ENCODE peak calls at places on chromosome X, in five cellular contexts. One of them, this sample, is unnamed.

GRCh38 chrX:142680038-142680437 is 345.7 kb upstream of the SPANXN4 start:
- DNase-seq in lower leg skin: no peak
- DNase-seq in activated B cell treated with CpG ODN at 0.5 μM for 24 hours: no peak
- DNase-seq in foreskin fibroblast: no peak
- DNase-seq in ovary: no peak
- DNase-seq in this sample: no peak

GRCh38 chrX:73768120-73768519 is 205.1 kb downstream of the CHIC1 start:
- DNase-seq in lower leg skin: no peak
- DNase-seq in activated B cell treated with CpG ODN at 0.5 μM for 24 hours: no peak
- DNase-seq in foreskin fibroblast: no peak
- DNase-seq in ovary: no peak
- DNase-seq in this sample: no peak

GRCh38 chrX:100658936-100659335 is 14.9 kb downstream of the SRPX2 start:
- DNase-seq in lower leg skin: no peak
- DNase-seq in activated B cell treated with CpG ODN at 0.5 μM for 24 hours: no peak
- DNase-seq in foreskin fibroblast: no peak
- DNase-seq in ovary: no peak
- DNase-seq in this sample: no peak

GRCh38 chrX:40877869-40878268 is 142.5 kb upstream of the MED14 start:
- DNase-seq in lower leg skin: no peak
- DNase-seq in activated B cell treated with CpG ODN at 0.5 μM for 24 hours: no peak
- DNase-seq in foreskin fibroblast: no peak
- DNase-seq in ovary: no peak
- DNase-seq in this sample: no peak

GRCh38 chrX:109622270-109622669 is 2.7 kb downstream of the KCNE5 start:
- DNase-seq in lower leg skin: no peak
- DNase-seq in activated B cell treated with CpG ODN at 0.5 μM for 24 hours: no peak
- DNase-seq in foreskin fibroblast: no peak
- DNase-seq in ovary: no peak
- DNase-seq in this sample: no peak

GRCh38 chrX:43973249-43973672 is at the start of gene NDP:
- DNase-seq in lower leg skin: no peak
- DNase-seq in activated B cell treated with CpG ODN at 0.5 μM for 24 hours: no peak
- DNase-seq in foreskin fibroblast: no peak
- DNase-seq in ovary: no peak
- DNase-seq in this sample: no peak

GRCh38 chrX:19789376-19789775 is 98.0 kb downstream of the SH3KBP1 start:
- DNase-seq in lower leg skin: no peak
- DNase-seq in activated B cell treated with CpG ODN at 0.5 μM for 24 hours: no peak
- DNase-seq in foreskin fibroblast: no peak
- DNase-seq in ovary: no peak
- DNase-seq in this sample: no peak

GRCh38 chrX:18617351-18617750 is 54.6 kb downstream of the RS1 start:
- DNase-seq in lower leg skin: no peak
- DNase-seq in activated B cell treated with CpG ODN at 0.5 μM for 24 hours: no peak
- DNase-seq in foreskin fibroblast: peak; percentile 42
- DNase-seq in ovary: no peak
- DNase-seq in this sample: no peak

GRCh38 chrX:19886888-19887531 is 390 bp downstream of the SH3KBP1 start:
- DNase-seq in lower leg skin: peak; percentile 87
- DNase-seq in activated B cell treated with CpG ODN at 0.5 μM for 24 hours: peak; percentile 39
- DNase-seq in foreskin fibroblast: no peak
- DNase-seq in ovary: peak; percentile 35
- DNase-seq in this sample: peak; percentile 68

GRCh38 chrX:111288841-111289240 is 18.6 kb upstream of the CAPN6 start:
- DNase-seq in lower leg skin: no peak
- DNase-seq in activated B cell treated with CpG ODN at 0.5 μM for 24 hours: no peak
- DNase-seq in foreskin fibroblast: no peak
- DNase-seq in ovary: no peak
- DNase-seq in this sample: no peak

GRCh38 chrX:23871905-23872546 is 35.7 kb downstream of the APOO start:
- DNase-seq in lower leg skin: no peak
- DNase-seq in activated B cell treated with CpG ODN at 0.5 μM for 24 hours: no peak
- DNase-seq in foreskin fibroblast: no peak
- DNase-seq in ovary: no peak
- DNase-seq in this sample: no peak

GRCh38 chrX:41720125-41720780 is 3.7 kb upstream of the GPR82 start:
- DNase-seq in lower leg skin: no peak
- DNase-seq in activated B cell treated with CpG ODN at 0.5 μM for 24 hours: peak; percentile 16
- DNase-seq in foreskin fibroblast: no peak
- DNase-seq in ovary: no peak
- DNase-seq in this sample: no peak

GRCh38 chrX:155954793-155955192 is 42.7 kb upstream of the IL9R start:
- DNase-seq in lower leg skin: no peak
- DNase-seq in activated B cell treated with CpG ODN at 0.5 μM for 24 hours: no peak
- DNase-seq in foreskin fibroblast: no peak
- DNase-seq in ovary: no peak
- DNase-seq in this sample: no peak

GRCh38 chrX:135977611-135978010 is 3.8 kb upstream of the MMGT1 start:
- DNase-seq in lower leg skin: no peak
- DNase-seq in activated B cell treated with CpG ODN at 0.5 μM for 24 hours: no peak
- DNase-seq in foreskin fibroblast: peak; percentile 28
- DNase-seq in ovary: no peak
- DNase-seq in this sample: no peak

GRCh38 chrX:139881130-139881529 is 51.7 kb downstream of the ATP11C start:
- DNase-seq in lower leg skin: no peak
- DNase-seq in activated B cell treated with CpG ODN at 0.5 μM for 24 hours: no peak
- DNase-seq in foreskin fibroblast: no peak
- DNase-seq in ovary: no peak
- DNase-seq in this sample: no peak

GRCh38 chrX:153874091-153874365 is 11.9 kb downstream of the L1CAM start:
- DNase-seq in lower leg skin: no peak
- DNase-seq in activated B cell treated with CpG ODN at 0.5 μM for 24 hours: no peak
- DNase-seq in foreskin fibroblast: no peak
- DNase-seq in ovary: no peak
- DNase-seq in this sample: no peak

GRCh38 chrX:41108684-41109205 is 23.5 kb downstream of the USP9X start:
- DNase-seq in lower leg skin: no peak
- DNase-seq in activated B cell treated with CpG ODN at 0.5 μM for 24 hours: no peak
- DNase-seq in foreskin fibroblast: no peak
- DNase-seq in ovary: no peak
- DNase-seq in this sample: no peak

GRCh38 chrX:13005671-13006473 is 31.0 kb downstream of the TMSB4X start:
- DNase-seq in lower leg skin: no peak
- DNase-seq in activated B cell treated with CpG ODN at 0.5 μM for 24 hours: no peak
- DNase-seq in foreskin fibroblast: no peak
- DNase-seq in ovary: no peak
- DNase-seq in this sample: no peak

GRCh38 chrX:49155243-49155899 is 7.2 kb upstream of the MAGIX start:
- DNase-seq in lower leg skin: no peak
- DNase-seq in activated B cell treated with CpG ODN at 0.5 μM for 24 hours: no peak
- DNase-seq in foreskin fibroblast: peak; percentile 61
- DNase-seq in ovary: no peak
- DNase-seq in this sample: no peak

GRCh38 chrX:111181883-111182400 is 86.0 kb downstream of the PAK3 start:
- DNase-seq in lower leg skin: no peak
- DNase-seq in activated B cell treated with CpG ODN at 0.5 μM for 24 hours: no peak
- DNase-seq in foreskin fibroblast: no peak
- DNase-seq in ovary: no peak
- DNase-seq in this sample: no peak

GRCh38 chrX:13791559-13791958 is 25.3 kb downstream of the GPM6B start:
- DNase-seq in lower leg skin: no peak
- DNase-seq in activated B cell treated with CpG ODN at 0.5 μM for 24 hours: no peak
- DNase-seq in foreskin fibroblast: no peak
- DNase-seq in ovary: no peak
- DNase-seq in this sample: no peak

GRCh38 chrX:23844502-23845138 is 61.6 kb downstream of the SAT1 start:
- DNase-seq in lower leg skin: no peak
- DNase-seq in activated B cell treated with CpG ODN at 0.5 μM for 24 hours: no peak
- DNase-seq in foreskin fibroblast: no peak
- DNase-seq in ovary: no peak
- DNase-seq in this sample: no peak

GRCh38 chrX:100645106-100645505 is 1.1 kb downstream of the SRPX2 start:
- DNase-seq in lower leg skin: no peak
- DNase-seq in activated B cell treated with CpG ODN at 0.5 μM for 24 hours: no peak
- DNase-seq in foreskin fibroblast: no peak
- DNase-seq in ovary: no peak
- DNase-seq in this sample: no peak

GRCh38 chrX:13254076-13254785 is 65.6 kb downstream of the ATXN3L start:
- DNase-seq in lower leg skin: no peak
- DNase-seq in activated B cell treated with CpG ODN at 0.5 μM for 24 hours: no peak
- DNase-seq in foreskin fibroblast: peak; percentile 50
- DNase-seq in ovary: no peak
- DNase-seq in this sample: no peak

GRCh38 chrX:71941771-71942170 is 31.1 kb downstream of the NHSL2 start:
- DNase-seq in lower leg skin: no peak
- DNase-seq in activated B cell treated with CpG ODN at 0.5 μM for 24 hours: no peak
- DNase-seq in foreskin fibroblast: no peak
- DNase-seq in ovary: peak; percentile 72
- DNase-seq in this sample: no peak

GRCh38 chrX:74119016-74119910 is 184.7 kb upstream of the ZCCHC13 start:
- DNase-seq in lower leg skin: no peak
- DNase-seq in activated B cell treated with CpG ODN at 0.5 μM for 24 hours: no peak
- DNase-seq in foreskin fibroblast: peak; percentile 38
- DNase-seq in ovary: no peak
- DNase-seq in this sample: no peak

DNA sequence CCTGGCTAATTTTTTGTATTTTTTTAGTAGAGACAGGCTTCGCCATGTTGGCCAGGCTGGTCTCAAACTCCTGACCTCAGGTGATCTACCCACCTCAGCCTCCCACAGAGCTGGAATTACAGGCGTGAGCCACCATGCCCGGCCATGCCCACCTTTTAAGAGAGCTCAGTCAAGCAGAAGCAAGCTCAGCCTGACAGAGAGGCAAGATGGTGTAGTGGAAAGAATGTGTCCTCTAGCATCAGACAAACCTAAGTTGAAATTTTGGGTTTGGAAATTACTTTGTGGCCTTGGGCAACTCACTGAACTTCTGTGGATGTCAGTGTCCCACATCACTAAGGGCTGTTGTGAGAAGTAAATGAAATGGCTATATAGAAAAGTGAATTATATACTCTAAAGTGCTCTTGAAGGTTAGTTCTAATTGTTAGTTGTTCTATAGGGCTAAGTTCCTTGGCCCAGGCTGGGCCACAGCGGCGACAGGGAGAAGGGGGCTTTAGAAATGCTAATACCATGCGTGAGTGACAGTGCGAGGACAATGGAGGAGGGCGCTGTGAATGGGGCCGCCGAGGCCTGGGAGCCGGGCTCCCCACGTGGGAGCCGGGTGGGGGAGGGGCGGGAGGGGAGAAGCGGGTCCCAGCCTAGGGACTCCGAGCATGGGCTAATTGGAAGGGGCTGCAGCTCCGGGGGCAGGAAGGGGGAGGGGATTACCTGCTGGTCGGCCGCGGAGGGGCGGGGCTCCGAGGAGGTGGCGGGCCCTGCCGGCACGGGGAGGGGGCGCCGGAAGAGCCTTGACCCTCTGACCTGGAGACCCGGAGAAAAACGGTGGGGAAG is 15.6 kb downstream of the PJA1 start:
- DNase-seq in lower leg skin: peak; percentile 69
- DNase-seq in activated B cell treated with CpG ODN at 0.5 μM for 24 hours: no peak
- DNase-seq in foreskin fibroblast: no peak
- DNase-seq in ovary: no peak
- DNase-seq in this sample: peak; percentile 64
- TF ChIP-seq CTCF in lower leg skin: no peak
- TF ChIP-seq CTCF in activated B cell treated with CpG ODN at 0.5 μM for 24 hours: no peak
- TF ChIP-seq CTCF in foreskin fibroblast: no peak
- TF ChIP-seq CTCF in ovary: no peak
- TF ChIP-seq CTCF in this sample: no peak

GRCh38 chrX:8323356-8323755 is 141.3 kb upstream of the VCX3B start:
- DNase-seq in lower leg skin: no peak
- DNase-seq in activated B cell treated with CpG ODN at 0.5 μM for 24 hours: no peak
- DNase-seq in foreskin fibroblast: no peak
- DNase-seq in ovary: no peak
- DNase-seq in this sample: no peak
- TF ChIP-seq CTCF in lower leg skin: no peak
- TF ChIP-seq CTCF in activated B cell treated with CpG ODN at 0.5 μM for 24 hours: no peak
- TF ChIP-seq CTCF in foreskin fibroblast: no peak
- TF ChIP-seq CTCF in ovary: no peak
- TF ChIP-seq CTCF in this sample: no peak

GRCh38 chrX:131789664-131790063 is 233.4 kb upstream of the STK26 start:
- DNase-seq in lower leg skin: no peak
- DNase-seq in activated B cell treated with CpG ODN at 0.5 μM for 24 hours: no peak
- DNase-seq in foreskin fibroblast: no peak
- DNase-seq in ovary: no peak
- DNase-seq in this sample: no peak

GRCh38 chrX:131778269-131779218 is 234.7 kb downstream of the OR13H1 start:
- DNase-seq in lower leg skin: peak; percentile 90
- DNase-seq in activated B cell treated with CpG ODN at 0.5 μM for 24 hours: no peak
- DNase-seq in foreskin fibroblast: no peak
- DNase-seq in ovary: peak; percentile 85
- DNase-seq in this sample: no peak

GRCh38 chrX:131779313-131779712 is 235.4 kb downstream of the OR13H1 start:
- DNase-seq in lower leg skin: no peak
- DNase-seq in activated B cell treated with CpG ODN at 0.5 μM for 24 hours: no peak
- DNase-seq in foreskin fibroblast: no peak
- DNase-seq in ovary: no peak
- DNase-seq in this sample: no peak

DNA sequence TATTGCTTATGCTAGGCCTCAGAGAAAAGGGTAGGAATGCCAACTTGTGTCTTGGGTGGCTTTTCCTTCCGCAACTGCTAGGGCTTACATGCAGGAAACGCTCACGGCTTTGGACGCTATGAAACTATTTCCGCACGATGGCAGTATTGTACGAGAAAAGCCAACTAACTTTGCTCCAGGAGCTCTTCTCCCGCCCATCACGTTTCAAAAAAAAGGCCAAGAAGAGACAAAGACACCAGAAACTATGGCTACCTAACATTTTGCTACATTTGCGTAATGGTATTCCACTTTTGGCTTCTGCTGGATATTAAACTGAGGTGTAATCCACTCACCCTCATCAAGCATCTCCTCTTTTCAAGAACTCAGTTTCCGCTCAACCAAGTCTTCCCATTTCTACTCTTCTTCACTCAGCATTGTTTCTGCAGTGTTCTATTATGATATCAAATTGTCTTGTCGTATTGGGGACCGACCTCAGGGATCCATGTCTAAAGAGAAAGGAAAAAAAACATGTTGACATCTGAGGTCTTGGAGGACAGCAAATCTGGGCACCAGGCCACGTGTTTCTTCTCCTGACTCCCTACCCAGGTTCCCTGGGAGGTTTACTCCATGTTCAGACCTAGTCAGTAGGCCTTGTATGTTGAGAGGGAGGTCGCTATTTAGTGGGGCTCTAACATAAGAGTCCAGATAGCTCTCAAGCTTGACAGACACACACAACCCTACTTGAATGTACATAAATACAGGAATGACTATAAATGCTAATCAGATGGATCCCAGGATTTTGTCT is 239.4 kb upstream of the STK26 start:
- DNase-seq in lower leg skin: peak; percentile 89
- DNase-seq in activated B cell treated with CpG ODN at 0.5 μM for 24 hours: no peak
- DNase-seq in foreskin fibroblast: no peak
- DNase-seq in ovary: peak; percentile 89
- DNase-seq in this sample: no peak
- TF ChIP-seq CTCF in lower leg skin: no peak
- TF ChIP-seq CTCF in activated B cell treated with CpG ODN at 0.5 μM for 24 hours: no peak
- TF ChIP-seq CTCF in foreskin fibroblast: no peak
- TF ChIP-seq CTCF in ovary: peak; percentile 15
- TF ChIP-seq CTCF in this sample: no peak

GRCh38 chrX:7925867-7926472 is 1.2 kb downstream of the PNPLA4 start:
- DNase-seq in lower leg skin: no peak
- DNase-seq in activated B cell treated with CpG ODN at 0.5 μM for 24 hours: no peak
- DNase-seq in foreskin fibroblast: peak; percentile 45
- DNase-seq in ovary: peak; percentile 38
- DNase-seq in this sample: no peak
- TF ChIP-seq CTCF in lower leg skin: no peak
- TF ChIP-seq CTCF in activated B cell treated with CpG ODN at 0.5 μM for 24 hours: no peak
- TF ChIP-seq CTCF in foreskin fibroblast: peak; percentile 66
- TF ChIP-seq CTCF in ovary: no peak
- TF ChIP-seq CTCF in this sample: peak; percentile 91

GRCh38 chrX:47637546-47638195 is 7.9 kb upstream of the CFP start:
- DNase-seq in lower leg skin: no peak
- DNase-seq in activated B cell treated with CpG ODN at 0.5 μM for 24 hours: no peak
- DNase-seq in foreskin fibroblast: no peak
- DNase-seq in ovary: no peak
- DNase-seq in this sample: no peak
- TF ChIP-seq CTCF in lower leg skin: no peak
- TF ChIP-seq CTCF in activated B cell treated with CpG ODN at 0.5 μM for 24 hours: no peak
- TF ChIP-seq CTCF in foreskin fibroblast: no peak
- TF ChIP-seq CTCF in ovary: no peak
- TF ChIP-seq CTCF in this sample: no peak